ENCODE peak calls at places on chromosome 1, in ten cellular contexts. T is GM12891; H is sciatic nerve; A is right lobe of liver; U is T-helper 2 cell; P is cardiac muscle cell; I is adrenal gland; X is activated CD8-positive, alpha-beta memory T cell treated with anti-CD3 and anti-CD28 coated beads, Interleukin-2, amount 50 U/mL, for 48 hours; E is mesendoderm; R is esophagus squamous epithelium. B is an unnamed sample.

GRCh38 chr1:55250399-55251075 is 35.4 kb upstream of the USP24 start:
- DNase-seq in T (no peak), H (no peak), A (no peak), U (no peak), P (no peak), I (no peak), X (no peak), E (no peak), R (no peak), B (no peak)

GRCh38 chr1:117826551-117827078 is 102.8 kb downstream of the GDAP2 start:
- DNase-seq in T (no peak), H (no peak), A (no peak), U (no peak), P (no peak), I (peak), X (no peak), E (no peak), R (no peak), B (no peak)

GRCh38 chr1:243500506-243500905 is 244.7 kb downstream of the SDCCAG8 start:
- DNase-seq in T (no peak), H (no peak), A (no peak), U (no peak), P (no peak), I (no peak), X (no peak), E (no peak), R (no peak), B (no peak)

GRCh38 chr1:18921506-18922251 is 19.3 kb upstream of the ALDH4A1 start:
- DNase-seq in T (no peak), H (no peak), A (no peak), U (no peak), P (no peak), I (peak), X (no peak), E (no peak), R (no peak), B (no peak)

GRCh38 chr1:78553859-78554258 is 63.1 kb downstream of the PTGFR start:
- DNase-seq in T (no peak), H (no peak), A (no peak), U (no peak), P (no peak), I (no peak), X (no peak), E (peak), R (no peak), B (no peak)

GRCh38 chr1:161730050-161730564 is 8.8 kb downstream of the FCRLB start:
- DNase-seq in T (no peak), H (no peak), A (no peak), U (no peak), P (no peak), I (no peak), X (no peak), E (no peak), R (no peak), B (no peak)

GRCh38 chr1:32748348-32748747 is 45.8 kb upstream of the SYNC start:
- DNase-seq in T (no peak), H (no peak), A (no peak), U (no peak), P (no peak), I (no peak), X (no peak), E (no peak), R (no peak), B (no peak)

GRCh38 chr1:56029329-56030003 is 549.9 kb downstream of the PLPP3 start:
- DNase-seq in T (no peak), H (no peak), A (no peak), U (no peak), P (peak), I (no peak), X (no peak), E (peak), R (no peak), B (no peak)

GRCh38 chr1:23657659-23658275 is 33.8 kb upstream of the RPL11 start:
- DNase-seq in T (peak), H (peak), A (peak), U (peak), P (peak), I (peak), X (peak), E (peak), R (no peak), B (peak)

GRCh38 chr1:180920702-180921101 is 8.0 kb downstream of the KIAA1614 start:
- DNase-seq in T (peak), H (no peak), A (peak), U (no peak), P (no peak), I (no peak), X (no peak), E (no peak), R (no peak), B (no peak)

GRCh38 chr1:211648980-211649934 is 26.2 kb downstream of the NEK2 start:
- DNase-seq in T (no peak), H (no peak), A (peak), U (no peak), P (peak), I (no peak), X (no peak), E (no peak), R (no peak), B (peak)

GRCh38 chr1:77227383-77227782 is 8.2 kb upstream of the PIGK start:
- DNase-seq in T (no peak), H (no peak), A (no peak), U (no peak), P (no peak), I (no peak), X (no peak), E (no peak), R (no peak), B (no peak)

GRCh38 chr1:206037521-206037920 is 13.8 kb upstream of the CTSE start:
- DNase-seq in T (no peak), H (no peak), A (no peak), U (no peak), P (no peak), I (no peak), X (no peak), E (no peak), R (no peak), B (no peak)

GRCh38 chr1:234065794-234066447 is 161.4 kb downstream of the SLC35F3 start:
- DNase-seq in T (no peak), H (peak), A (peak), U (peak), P (peak), I (peak), X (peak), E (peak), R (no peak), B (peak)

GRCh38 chr1:96206451-96206850 is 515.1 kb upstream of the PTBP2 start:
- DNase-seq in T (no peak), H (no peak), A (no peak), U (no peak), P (no peak), I (no peak), X (no peak), E (peak), R (no peak), B (no peak)

GRCh38 chr1:5992814-5993552 is 758 bp upstream of the NPHP4 start:
- DNase-seq in T (no peak), H (no peak), A (peak), U (no peak), P (no peak), I (no peak), X (peak), E (peak), R (no peak), B (no peak)

GRCh38 chr1:54664364-54664763 is 22.8 kb downstream of the MROH7 start:
- DNase-seq in T (no peak), H (no peak), A (no peak), U (no peak), P (no peak), I (no peak), X (no peak), E (no peak), R (no peak), B (no peak)

GRCh38 chr1:151282883-151283725 is 1.0 kb downstream of the ZNF687 start:
- DNase-seq in T (no peak), H (peak), A (no peak), U (no peak), P (peak), I (peak), X (peak), E (peak), R (no peak), B (no peak)

GRCh38 chr1:219812491-219813221 is 115.7 kb downstream of the SLC30A10 start:
- DNase-seq in T (peak), H (no peak), A (no peak), U (no peak), P (peak), I (peak), X (no peak), E (peak), R (no peak), B (peak)

GRCh38 chr1:171434717-171435346 is 50.5 kb upstream of the PRRC2C start:
- DNase-seq in T (no peak), H (no peak), A (no peak), U (no peak), P (no peak), I (no peak), X (no peak), E (no peak), R (no peak), B (no peak)

GRCh38 chr1:40708750-40709099 is 17.2 kb downstream of the NFYC start:
- DNase-seq in T (peak), H (no peak), A (no peak), U (no peak), P (peak), I (no peak), X (no peak), E (peak), R (no peak), B (no peak)

GRCh38 chr1:30706528-30706927 is 16.9 kb downstream of the MATN1 start:
- DNase-seq in T (no peak), H (no peak), A (no peak), U (no peak), P (peak), I (peak), X (no peak), E (no peak), R (no peak), B (no peak)

GRCh38 chr1:113660053-113660452 is 99.2 kb downstream of the PHTF1 start:
- DNase-seq in T (no peak), H (no peak), A (no peak), U (no peak), P (no peak), I (no peak), X (no peak), E (no peak), R (no peak), B (no peak)

GRCh38 chr1:98030483-98030882 is 109.6 kb upstream of the DPYD start:
- DNase-seq in T (no peak), H (no peak), A (no peak), U (no peak), P (no peak), I (no peak), X (no peak), E (no peak), R (no peak), B (no peak)

GRCh38 chr1:910881-911721 is 12.6 kb upstream of the SAMD11 start:
- DNase-seq in T (peak), H (no peak), A (no peak), U (no peak), P (no peak), I (peak), X (peak), E (no peak), R (no peak), B (peak)

GRCh38 chr1:205670611-205671430 is 9.5 kb downstream of the SLC45A3 start:
- DNase-seq in T (no peak), H (no peak), A (peak), U (no peak), P (peak), I (no peak), X (no peak), E (peak), R (no peak), B (peak)

GRCh38 chr1:228747536-228747935 is 12.3 kb downstream of the RHOU start:
- DNase-seq in T (no peak), H (no peak), A (no peak), U (no peak), P (no peak), I (no peak), X (no peak), E (peak), R (no peak), B (no peak)

GRCh38 chr1:109815809-109816791 is 52.4 kb upstream of the EPS8L3 start:
- DNase-seq in T (peak), H (no peak), A (no peak), U (no peak), P (no peak), I (peak), X (no peak), E (no peak), R (no peak), B (no peak)

B was measured in 8988T.